ENCODE peak calls at places on chromosomes 3 and 15, in ten cellular contexts. F is heart right ventricle; Q is vagina; Y is upper lobe of right lung; N is CD4-positive, CD25-positive, alpha-beta regulatory T cell; J is right lobe of liver; G is GM23248; O is fibroblast of lung; U is naive thymus-derived CD4-positive, alpha-beta T cell; S is aorta. A is an unnamed sample.

GRCh38 chr3:41583014-41583413 is 378.9 kb downstream of the ULK4 start:
- DNase-seq in F (no peak), Q (no peak), Y (no peak), N (no peak), J (no peak), G (no peak), O (no peak), U (no peak), S (no peak), A (no peak)

GRCh38 chr3:86845731-86846130 is 145.2 kb downstream of the VGLL3 start:
- DNase-seq in F (no peak), Q (no peak), Y (no peak), N (no peak), J (no peak), G (no peak), O (no peak), U (no peak), S (no peak), A (no peak)

GRCh38 chr15:90035095-90035834 is 34.1 kb downstream of the ZNF710 start:
- DNase-seq in F (peak; percentile 51), Q (no peak), Y (peak; percentile 88), N (no peak), J (peak; percentile 77), G (no peak), O (peak; percentile 80), U (no peak), S (no peak), A (peak; percentile 86)

GRCh38 chr15:76501726-76502125 is 165.2 kb downstream of the ISL2 start:
- DNase-seq in F (no peak), Q (no peak), Y (no peak), N (no peak), J (no peak), G (peak; percentile 34), O (peak; percentile 41), U (no peak), S (no peak), A (no peak)

GRCh38 chr15:93302080-93302765 is 213.2 kb upstream of the RGMA start:
- DNase-seq in F (no peak), Q (no peak), Y (no peak), N (no peak), J (no peak), G (no peak), O (no peak), U (no peak), S (no peak), A (no peak)

GRCh38 chr3:129016725-129017530 is 15.8 kb downstream of the EFCC1 start:
- DNase-seq in F (peak; percentile 83), Q (no peak), Y (no peak), N (no peak), J (no peak), G (no peak), O (peak; percentile 35), U (no peak), S (peak; percentile 80), A (no peak)

GRCh38 chr3:33664195-33664594 is 53.9 kb downstream of the CLASP2 start:
- DNase-seq in F (no peak), Q (no peak), Y (no peak), N (no peak), J (no peak), G (peak; percentile 87), O (peak; percentile 87), U (no peak), S (no peak), A (no peak)

GRCh38 chr15:67779160-67780111 is 45.9 kb upstream of the SKOR1 start:
- DNase-seq in F (no peak), Q (no peak), Y (no peak), N (no peak), J (no peak), G (no peak), O (no peak), U (no peak), S (no peak), A (no peak)

GRCh38 chr3:33940149-33940548 is 141.7 kb downstream of the PDCD6IP start:
- DNase-seq in F (no peak), Q (no peak), Y (no peak), N (no peak), J (no peak), G (peak; percentile 31), O (peak; percentile 30), U (no peak), S (no peak), A (no peak)

DNA sequence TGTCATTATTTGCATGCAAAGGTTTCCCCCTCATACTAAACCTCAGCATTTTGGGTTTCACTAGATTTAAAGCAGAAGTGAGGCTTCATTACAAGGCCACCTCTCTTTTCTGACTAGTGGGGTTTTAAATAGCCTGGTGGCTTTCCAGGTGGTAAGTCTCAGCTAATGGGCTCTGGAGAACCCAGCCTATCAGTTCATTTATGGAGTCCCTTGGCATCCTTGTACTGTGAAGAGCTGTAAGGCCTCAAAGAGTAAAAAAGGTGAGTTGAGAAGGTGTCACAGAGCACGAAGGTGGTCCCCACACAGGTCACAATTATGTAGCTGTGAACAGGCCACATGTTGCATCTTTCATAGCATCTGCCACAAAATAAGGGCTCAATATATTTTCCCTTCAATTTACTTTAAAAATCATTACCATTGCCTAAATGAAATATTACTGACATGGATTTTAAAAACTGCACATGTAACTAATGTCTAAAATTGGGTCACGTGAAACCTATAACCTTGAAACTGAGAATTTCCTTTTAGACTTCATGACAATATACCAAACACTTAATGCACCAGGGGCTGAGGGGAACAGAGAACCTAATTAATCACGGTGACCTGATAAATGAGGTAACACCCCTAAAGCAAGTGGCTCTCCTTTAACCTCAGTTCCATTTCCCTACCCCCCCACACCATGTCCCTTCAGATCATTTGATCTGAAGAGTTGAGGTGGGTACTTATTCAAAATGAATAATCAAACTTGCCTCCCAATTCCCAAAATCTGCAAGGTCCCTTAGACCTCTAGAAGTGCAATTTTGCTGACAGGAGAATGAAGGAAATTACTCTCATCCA is 1.3 kb downstream of the NGLY1 start:
- DNase-seq in F (no peak), Q (no peak), Y (no peak), N (peak; percentile 23), J (no peak), G (no peak), O (no peak), U (no peak), S (no peak), A (no peak)
- H3K27ac ChIP-seq in F (no peak overlapping the region), Q (no peak overlapping the region), Y (peak overlapping the region; percentile 88), N (peak overlapping the region; percentile 88), J (no peak overlapping the region), G (peak overlapping the region; percentile 59), O (peak overlapping the region; percentile 68), U (peak overlapping the region; percentile 89), S (no peak overlapping the region), A (no peak overlapping the region)

DNA sequence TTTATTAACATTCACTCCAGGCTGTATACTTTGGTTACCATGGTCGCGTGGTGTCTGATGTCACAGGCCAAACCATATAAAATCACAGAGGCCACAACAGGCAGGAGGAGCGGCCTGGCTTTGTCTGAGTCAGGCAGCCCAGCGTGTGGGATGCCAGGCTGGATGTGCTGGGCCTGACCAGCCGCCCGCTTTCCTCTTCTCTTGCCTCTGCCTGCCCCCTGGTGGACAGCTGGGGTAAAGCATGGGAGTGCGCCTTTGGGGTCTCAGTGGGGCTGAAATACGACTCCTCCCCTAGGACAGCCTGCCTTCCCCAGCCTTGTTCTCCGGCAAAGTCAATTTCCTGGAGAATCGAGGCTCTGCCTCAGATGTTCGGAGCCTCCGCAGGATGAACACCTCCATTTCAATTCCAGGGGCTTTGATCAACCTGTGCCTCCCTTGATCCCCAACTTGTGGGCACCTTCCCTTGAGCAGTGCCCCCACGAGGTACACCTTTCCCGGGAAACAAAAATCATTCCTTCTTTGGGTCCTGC is 78.2 kb downstream of the CCNL1 start:
- DNase-seq in F (peak; percentile 88), Q (no peak), Y (peak; percentile 92), N (peak; percentile 77), J (peak; percentile 89), G (peak; percentile 99), O (peak; percentile 94), U (peak; percentile 62), S (peak; percentile 98), A (peak; percentile 95)
- H3K27ac ChIP-seq in F (no peak overlapping the region), Q (peak overlapping the region; percentile 56), Y (no peak overlapping the region), N (peak overlapping the region; percentile 44), J (peak overlapping the region; percentile 72), G (peak overlapping the region; percentile 86), O (peak overlapping the region; percentile 57), U (no peak overlapping the region), S (no peak overlapping the region), A (no peak overlapping the region)

GRCh38 chr3:43770426-43771103 is 79.8 kb downstream of the ABHD5 start:
- DNase-seq in F (peak; percentile 72), Q (no peak), Y (peak; percentile 74), N (no peak), J (peak; percentile 64), G (peak; percentile 78), O (peak; percentile 52), U (no peak), S (peak; percentile 86), A (peak; percentile 76)

GRCh38 chr3:43766672-43767465 is 76.1 kb downstream of the ABHD5 start:
- DNase-seq in F (no peak), Q (no peak), Y (no peak), N (no peak), J (no peak), G (peak; percentile 90), O (peak; percentile 84), U (no peak), S (no peak), A (no peak)

GRCh38 chr3:43768594-43768993 is 77.9 kb downstream of the ABHD5 start:
- DNase-seq in F (peak; percentile 28), Q (no peak), Y (no peak), N (no peak), J (no peak), G (peak; percentile 72), O (no peak), U (no peak), S (no peak), A (no peak)

GRCh38 chr3:43769471-43770425 is 79.0 kb downstream of the ABHD5 start:
- DNase-seq in F (peak; percentile 96), Q (no peak), Y (peak; percentile 99), N (peak; percentile 60), J (peak; percentile 95), G (peak; percentile 99), O (peak; percentile 94), U (peak; percentile 65), S (peak; percentile 100), A (peak; percentile 99)

GRCh38 chr3:43769097-43769470 is 78.3 kb downstream of the ABHD5 start:
- DNase-seq in F (no peak), Q (no peak), Y (no peak), N (no peak), J (no peak), G (no peak), O (no peak), U (no peak), S (no peak), A (no peak)
- H3K27ac ChIP-seq in F (peak overlapping the region; percentile 76), Q (peak overlapping the region; percentile 54), Y (peak overlapping the region; percentile 72), N (no peak overlapping the region), J (no peak overlapping the region), G (peak overlapping the region; percentile 16), O (peak overlapping the region; percentile 37), U (no peak overlapping the region), S (peak overlapping the region; percentile 7), A (no peak overlapping the region)

DNA sequence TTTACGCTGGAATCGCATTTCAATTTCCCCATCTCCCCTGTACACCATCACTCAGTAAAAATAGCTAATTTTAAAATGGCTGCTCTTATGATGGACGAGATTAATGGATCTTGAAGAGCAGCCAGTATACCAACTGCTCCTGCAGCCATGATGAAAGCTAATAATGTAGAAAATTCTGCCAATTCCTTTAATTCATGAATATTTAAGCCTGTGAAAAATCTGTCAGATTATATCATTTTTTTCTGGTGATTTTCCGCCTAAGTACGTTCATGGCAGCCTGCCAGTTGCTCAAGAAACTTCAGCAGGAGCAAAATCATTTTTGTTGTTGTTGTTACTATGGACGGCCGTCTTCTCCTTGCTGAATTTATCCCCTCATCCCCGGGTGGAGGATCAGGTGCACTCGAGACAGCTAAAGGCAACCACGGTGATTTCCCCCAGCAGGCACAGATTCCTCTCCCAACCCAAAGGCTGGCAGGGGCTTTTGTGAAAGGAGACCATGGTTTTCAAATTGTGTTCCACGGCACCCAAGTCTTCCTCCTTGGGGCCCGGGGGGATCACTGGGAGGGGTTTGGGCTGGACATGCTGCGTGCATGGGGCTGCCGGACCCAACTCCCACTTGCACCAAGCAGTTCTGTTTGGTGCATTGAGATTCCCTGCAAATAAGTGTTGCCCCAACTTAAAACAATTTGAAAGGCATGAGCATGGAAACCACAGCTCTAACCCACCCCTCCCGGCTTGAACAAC is 289.6 kb downstream of the UACA start:
- DNase-seq in F (no peak), Q (no peak), Y (no peak), N (no peak), J (no peak), G (peak; percentile 44), O (peak; percentile 35), U (no peak), S (peak; percentile 41), A (no peak)
- H3K27ac ChIP-seq in F (peak overlapping the region; percentile 68), Q (peak overlapping the region; percentile 51), Y (peak overlapping the region; percentile 49), N (no peak overlapping the region), J (no peak overlapping the region), G (peak overlapping the region; percentile 89), O (peak overlapping the region; percentile 86), U (no peak overlapping the region), S (peak overlapping the region; percentile 86), A (no peak overlapping the region)

A was measured in kidney.